ENCODE peak calls at places on chromosome 2, in six cellular contexts. W is GM23248, K is PC-3, G is HCT116, O is Karpas-422, N is SK-N-SH. F is an unnamed sample. For H3K9me2, the result is how much of the 10 kb centered on the place peaks cover.

GRCh38 chr2:11742702-11743530 is 3.5 kb upstream of the LPIN1 start:
- DNase-seq in W (no peak), K (no peak), G (no peak), O (no peak), N (no peak), F (no peak)

GRCh38 chr2:24832526-24832925 is 39.3 kb downstream of the CENPO start:
- DNase-seq in W (no peak), K (no peak), G (no peak), O (no peak), N (no peak), F (no peak)

GRCh38 chr2:15116830-15117229 is 444.3 kb downstream of the NBAS start:
- DNase-seq in W (no peak), K (no peak), G (no peak), O (no peak), N (no peak), F (no peak)

GRCh38 chr2:88713408-88713807 is 21.9 kb downstream of the RPIA start:
- DNase-seq in W (no peak), K (no peak), G (no peak), O (no peak), N (no peak), F (no peak)

GRCh38 chr2:240955306-240956101 is 42.9 kb upstream of the SNED1 start:
- DNase-seq in W (no peak), K (no peak), G (no peak), O (no peak), N (peak), F (no peak)

GRCh38 chr2:45004569-45005181 is 4.6 kb downstream of the SIX2 start:
- DNase-seq in W (peak), K (no peak), G (no peak), O (no peak), N (no peak), F (no peak)

GRCh38 chr2:239182981-239183791 is 217.6 kb downstream of the HDAC4 start:
- DNase-seq in W (no peak), K (no peak), G (no peak), O (no peak), N (no peak), F (no peak)

GRCh38 chr2:232838406-232838874 is 31.6 kb upstream of the SNORC start:
- DNase-seq in W (peak), K (peak), G (no peak), O (peak), N (no peak), F (peak)

GRCh38 chr2:238940806-238941205 is 92.9 kb downstream of the TWIST2 start:
- DNase-seq in W (no peak), K (no peak), G (no peak), O (no peak), N (no peak), F (no peak)

GRCh38 chr2:148201075-148202004 is 180.4 kb downstream of the MBD5 start:
- DNase-seq in W (peak), K (peak), G (peak), O (peak), N (peak), F (peak)

GRCh38 chr2:240820607-240821428 is 799 bp upstream of the KIF1A start:
- DNase-seq in W (no peak), K (no peak), G (no peak), O (no peak), N (peak), F (no peak)

GRCh38 chr2:237434916-237435315 is 21.0 kb upstream of the COL6A3 start:
- DNase-seq in W (peak), K (peak), G (no peak), O (no peak), N (no peak), F (peak)

GRCh38 chr2:151670346-151670745 is 63.9 kb downstream of the NEB start:
- DNase-seq in W (no peak), K (no peak), G (no peak), O (no peak), N (no peak), F (no peak)

GRCh38 chr2:160279813-160280465 is 79.9 kb upstream of the ITGB6 start:
- DNase-seq in W (peak), K (peak), G (no peak), O (no peak), N (no peak), F (no peak)

GRCh38 chr2:30809938-30810337 is 2.7 kb upstream of the CAPN13 start:
- DNase-seq in W (no peak), K (no peak), G (no peak), O (no peak), N (no peak), F (no peak)

GRCh38 chr2:40240067-40240466 is 211.8 kb downstream of the SLC8A1 start:
- DNase-seq in W (peak), K (peak), G (no peak), O (no peak), N (no peak), F (no peak)

GRCh38 chr2:182324665-182325064 is 102.2 kb downstream of the PDE1A start:
- DNase-seq in W (peak), K (no peak), G (no peak), O (no peak), N (no peak), F (no peak)

GRCh38 chr2:152415231-152415642 is 80.3 kb downstream of the FMNL2 start:
- DNase-seq in W (peak), K (peak), G (peak), O (no peak), N (no peak), F (no peak)

GRCh38 chr2:236215196-236215595 is 47.0 kb upstream of the GBX2 start:
- DNase-seq in W (no peak), K (no peak), G (no peak), O (no peak), N (no peak), F (no peak)

GRCh38 chr2:239315308-239315707 is 85.5 kb downstream of the HDAC4 start:
- DNase-seq in W (no peak), K (no peak), G (no peak), O (no peak), N (no peak), F (no peak)

GRCh38 chr2:237614151-237614720 is 13.2 kb upstream of the LRRFIP1 start:
- DNase-seq in W (no peak), K (no peak), G (no peak), O (no peak), N (no peak), F (no peak)

GRCh38 chr2:156483741-156484173 is 47.6 kb downstream of the GPD2 start:
- DNase-seq in W (no peak), K (peak), G (no peak), O (no peak), N (no peak), F (peak)

GRCh38 chr2:101699939-101700442 is 2.5 kb downstream of the MAP4K4 start:
- DNase-seq in W (peak), K (peak), G (no peak), O (no peak), N (no peak), F (no peak)

GRCh38 chr2:237786936-237787335 is 11.6 kb upstream of the RBM44 start:
- DNase-seq in W (no peak), K (no peak), G (no peak), O (no peak), N (no peak), F (no peak)

GRCh38 chr2:216299130-216299529 is 73.2 kb downstream of the MARCHF4 start:
- DNase-seq in W (no peak), K (no peak), G (no peak), O (no peak), N (no peak), F (no peak)

GRCh38 chr2:139911150-139911549 is 1131.0 kb upstream of the NXPH2 start:
- DNase-seq in W (no peak), K (no peak), G (no peak), O (no peak), N (no peak), F (no peak)

GRCh38 chr2:131022731-131023130 is 70.5 kb downstream of the FAM168B start:
- DNase-seq in W (peak), K (no peak), G (no peak), O (no peak), N (no peak), F (no peak)

GRCh38 chr2:196257086-196257485 is 85.7 kb upstream of the STK17B start:
- DNase-seq in W (no peak), K (no peak), G (no peak), O (no peak), N (no peak), F (no peak)

GRCh38 chr2:176843208-176843607 is 369.4 kb upstream of the HNRNPA3 start:
- DNase-seq in W (no peak), K (no peak), G (no peak), O (no peak), N (no peak), F (no peak)
- H3K9me2 ChIP-seq in W (under half), K (under half), G (under half), O (under half), N (under half), F (under half)

GRCh38 chr2:174329157-174329715 is 5.5 kb upstream of the SP9 start:
- DNase-seq in W (no peak), K (no peak), G (no peak), O (no peak), N (no peak), F (no peak)

GRCh38 chr2:174328309-174329156 is 6.2 kb upstream of the SP9 start:
- DNase-seq in W (peak), K (no peak), G (no peak), O (no peak), N (no peak), F (no peak)

GRCh38 chr2:174326880-174327558 is 7.7 kb upstream of the SP9 start:
- DNase-seq in W (no peak), K (no peak), G (no peak), O (no peak), N (peak), F (no peak)

GRCh38 chr2:174327559-174327897 is 7.2 kb upstream of the SP9 start:
- DNase-seq in W (no peak), K (no peak), G (no peak), O (no peak), N (no peak), F (no peak)

GRCh38 chr2:174327958-174328308 is 6.8 kb upstream of the SP9 start:
- DNase-seq in W (peak), K (no peak), G (no peak), O (no peak), N (no peak), F (no peak)
- H3K4me3 ChIP-seq in W (peak), K (no peak), G (no peak), O (no peak), N (no peak), F (no peak)

DNA sequence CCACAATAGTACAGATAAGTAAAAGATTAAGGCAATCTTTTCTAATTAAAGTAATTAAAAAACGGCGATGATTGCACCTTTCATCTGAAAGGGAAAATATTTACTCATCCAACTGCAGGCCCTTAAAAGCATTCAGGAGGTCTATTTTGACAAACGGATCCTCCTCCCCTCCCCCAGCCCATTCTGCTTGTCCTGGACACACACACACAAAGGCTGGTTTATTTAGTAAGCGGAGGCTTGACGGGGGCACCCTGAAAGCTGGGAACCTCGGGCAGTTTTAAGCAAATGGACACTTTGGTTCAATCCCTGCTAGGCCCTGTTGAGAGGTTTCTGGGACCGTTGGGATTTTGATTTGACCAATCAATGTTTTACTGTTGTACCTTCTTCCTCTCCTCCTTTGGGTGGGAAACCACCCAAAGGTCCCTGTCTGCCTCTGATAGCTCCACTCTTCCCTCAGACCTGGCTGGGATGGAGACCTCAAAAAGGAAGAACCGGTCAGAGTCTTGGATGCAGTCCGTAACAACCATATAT is 135.8 kb upstream of the HAAO start:
- DNase-seq in W (no peak), K (no peak), G (no peak), O (no peak), N (no peak), F (no peak)
- H3K9ac ChIP-seq in W (no peak), K (no peak), G (no peak), O (no peak), N (no peak), F (no peak)

GRCh38 chr2:128641421-128642095 is 322.9 kb upstream of the HS6ST1 start:
- DNase-seq in W (no peak), K (no peak), G (no peak), O (no peak), N (no peak), F (no peak)

GRCh38 chr2:128639693-128640092 is 321.0 kb upstream of the HS6ST1 start:
- DNase-seq in W (peak), K (no peak), G (no peak), O (peak), N (no peak), F (no peak)

GRCh38 chr2:128640166-128640846 is 321.6 kb upstream of the HS6ST1 start:
- DNase-seq in W (peak), K (no peak), G (no peak), O (no peak), N (no peak), F (no peak)

GRCh38 chr2:128642316-128642715 is 323.6 kb upstream of the HS6ST1 start:
- DNase-seq in W (no peak), K (no peak), G (no peak), O (no peak), N (no peak), F (no peak)

GRCh38 chr2:128640847-128641360 is 322.2 kb upstream of the HS6ST1 start:
- DNase-seq in W (no peak), K (no peak), G (no peak), O (no peak), N (no peak), F (no peak)
- H3K9me2 ChIP-seq in W (under half), K (under half), G (under half), O (under half), N (under half), F (under half)

GRCh38 chr2:19864369-19864768 is 37.4 kb downstream of the TTC32 start:
- DNase-seq in W (no peak), K (no peak), G (no peak), O (no peak), N (no peak), F (no peak)

GRCh38 chr2:19866741-19867140 is 35.0 kb downstream of the TTC32 start:
- DNase-seq in W (no peak), K (no peak), G (no peak), O (no peak), N (no peak), F (no peak)

GRCh38 chr2:19861771-19862170 is 40.0 kb downstream of the TTC32 start:
- DNase-seq in W (peak), K (peak), G (no peak), O (no peak), N (no peak), F (no peak)

GRCh38 chr2:19865151-19865550 is 36.6 kb downstream of the TTC32 start:
- DNase-seq in W (no peak), K (no peak), G (no peak), O (no peak), N (peak), F (no peak)

GRCh38 chr2:19863303-19864041 is 38.3 kb downstream of the TTC32 start:
- DNase-seq in W (peak), K (peak), G (peak), O (peak), N (peak), F (peak)
- H3K4me3 ChIP-seq in W (no peak), K (peak), G (no peak), O (no peak), N (no peak), F (no peak)

F was measured in MM.1S.